ENCODE peak calls at places on chromosome 7, in five cellular contexts. L is K562, G is Karpas-422, K is IMR-90, I is fibroblast of lung. M is an unnamed sample.

GRCh38 chr7:48025630-48026029 is 3.3 kb downstream of the SUN3 start:
- DNase-seq in G (no peak), L (no peak), K (no peak), I (no peak), M (no peak)

GRCh38 chr7:130334274-130334673 is 10.3 kb upstream of the CPA5 start:
- DNase-seq in G (no peak), L (no peak), K (peak), I (peak), M (no peak)

GRCh38 chr7:11170160-11170559 is 196.5 kb downstream of the PHF14 start:
- DNase-seq in G (no peak), L (no peak), I (no peak), K (no peak), M (no peak)

GRCh38 chr7:77281780-77282478 is 82.3 kb upstream of the FGL2 start:
- DNase-seq in I (no peak), G (peak), K (no peak), L (no peak), M (no peak)

GRCh38 chr7:55552320-55553086 is 19.8 kb downstream of the VOPP1 start:
- DNase-seq in G (no peak), I (peak), K (peak), L (peak), M (peak)

GRCh38 chr7:134016223-134016941 is 110.8 kb upstream of the LRGUK start:
- DNase-seq in G (peak), K (peak), I (peak), L (peak), M (peak)

GRCh38 chr7:20199015-20199737 is 18.0 kb downstream of the MACC1 start:
- DNase-seq in L (peak), G (peak), K (peak), I (peak), M (no peak)

GRCh38 chr7:30932562-30932961 is 20.9 kb downstream of the AQP1 start:
- DNase-seq in I (no peak), K (no peak), L (no peak), G (no peak), M (no peak)

GRCh38 chr7:111168182-111168581 is 77.3 kb downstream of the LRRN3 start:
- DNase-seq in K (peak), G (no peak), L (no peak), I (peak), M (no peak)

GRCh38 chr7:105187302-105188169 is 173.5 kb downstream of the KMT2E start:
- DNase-seq in I (no peak), L (no peak), G (no peak), K (peak), M (no peak)

GRCh38 chr7:22698762-22699161 is 28.2 kb upstream of the IL6 start:
- DNase-seq in K (no peak), I (no peak), G (no peak), L (no peak), M (no peak)

GRCh38 chr7:50648570-50649169 is 83.5 kb upstream of the DDC start:
- DNase-seq in G (no peak), I (no peak), L (no peak), K (no peak), M (no peak)
- H3K9ac ChIP-seq in G (no peak), I (no peak), L (no peak), K (no peak), M (no peak)

DNA sequence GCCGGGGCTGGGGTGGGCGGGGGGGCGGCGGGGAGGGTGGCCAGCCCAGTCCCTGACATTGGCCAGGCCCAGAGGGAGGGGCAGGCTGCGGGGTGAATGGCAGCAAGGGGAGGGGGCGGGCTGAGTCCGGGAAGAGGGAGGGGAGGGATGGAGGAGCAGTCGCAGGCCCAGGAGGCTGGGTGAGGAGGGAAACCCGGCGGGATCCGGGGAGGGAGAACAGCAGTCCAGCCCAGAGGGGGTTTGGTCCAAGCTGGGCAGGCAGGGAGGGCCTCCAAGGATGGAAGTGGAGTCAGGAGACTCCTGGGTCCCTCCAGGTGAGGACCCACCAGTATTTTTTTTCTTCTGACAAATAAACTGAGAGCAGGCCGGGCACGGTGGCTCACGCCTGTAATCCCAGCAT is 14.4 kb downstream of the GRID2IP start:
- DNase-seq in K (no peak), I (no peak), L (no peak), G (no peak), M (peak)
- H3K9ac ChIP-seq in K (no peak), I (no peak), L (no peak), G (no peak), M (no peak)

GRCh38 chr7:7294914-7295313 is 112.6 kb downstream of the C1GALT1 start:
- DNase-seq in I (no peak), G (no peak), K (no peak), L (no peak), M (no peak)

GRCh38 chr7:7293092-7293491 is 110.7 kb downstream of the C1GALT1 start:
- DNase-seq in G (no peak), L (no peak), K (no peak), I (no peak), M (no peak)

GRCh38 chr7:7292608-7293007 is 110.3 kb downstream of the C1GALT1 start:
- DNase-seq in G (no peak), I (no peak), L (peak), K (no peak), M (no peak)

GRCh38 chr7:7290429-7291122 is 108.2 kb downstream of the C1GALT1 start:
- DNase-seq in I (no peak), K (no peak), G (no peak), L (no peak), M (no peak)

DNA sequence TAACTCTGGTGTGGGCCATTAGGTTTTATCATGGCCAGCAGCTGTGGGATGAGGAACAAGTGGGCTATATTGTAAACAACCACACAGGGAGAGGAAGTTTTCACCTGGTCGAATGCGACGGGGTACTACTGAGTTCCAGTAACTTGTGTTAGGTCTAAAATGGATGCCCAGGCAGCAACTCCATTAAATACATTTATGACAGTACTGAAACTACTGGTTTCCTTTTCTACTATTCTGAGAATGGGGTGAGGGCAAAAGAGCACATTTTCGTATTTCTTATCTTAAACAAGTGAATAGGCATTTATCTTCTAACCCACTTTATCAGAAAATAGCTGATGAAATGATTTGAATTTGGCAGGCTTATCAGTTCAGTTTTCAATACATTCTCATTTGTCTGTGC is 109.7 kb downstream of the C1GALT1 start:
- DNase-seq in L (no peak), G (no peak), I (no peak), K (no peak), M (no peak)
- H3K9ac ChIP-seq in L (no peak), G (no peak), I (no peak), K (no peak), M (no peak)

GRCh38 chr7:63925262-63925625 is 73.4 kb upstream of the ZNF722 start:
- DNase-seq in G (no peak), I (no peak), K (no peak), L (peak), M (no peak)
- H3K9ac ChIP-seq in G (no peak), I (no peak), K (no peak), L (no peak), M (no peak)

DNA sequence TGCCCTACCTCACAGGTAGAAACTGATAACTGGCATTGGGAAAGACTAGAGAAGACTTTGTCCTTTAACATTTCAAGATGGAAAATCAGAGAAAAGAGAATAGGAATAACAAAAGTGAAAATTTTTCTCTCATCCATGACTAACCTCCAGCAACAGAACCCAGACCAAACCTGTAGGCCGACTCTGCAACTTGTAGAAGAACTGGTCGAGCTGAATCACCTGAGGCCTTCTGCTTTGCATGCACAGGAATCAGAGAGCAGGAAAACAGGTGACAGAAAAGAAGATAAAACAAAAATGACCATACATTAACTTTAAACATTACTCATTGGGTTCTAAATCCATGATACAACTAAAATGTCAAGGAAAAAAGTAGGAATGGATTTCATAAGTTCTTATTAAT is 137.1 kb downstream of the SLC25A13 start:
- DNase-seq in G (no peak), L (no peak), I (no peak), K (no peak), M (no peak)
- H3K9ac ChIP-seq in G (no peak), L (no peak), I (no peak), K (no peak), M (no peak)

GRCh38 chr7:158811461-158811860 is 17.8 kb downstream of the ESYT2 start:
- DNase-seq in L (peak), I (peak), G (no peak), K (peak), M (no peak)
- H3K9ac ChIP-seq in L (no peak), I (no peak), G (no peak), K (no peak), M (no peak)

M was measured in endodermal cell.